ENCODE peak calls at places on chromosomes 1 and 21, in ten cellular contexts. C is psoas muscle; O is fibroblast of lung; W is transverse colon; I is astrocyte; S is heart left ventricle; Q is K562; H is heart right ventricle; Z is CD4-positive, alpha-beta T cell; E is sigmoid colon. F is an unnamed sample.

GRCh38 chr1:243490748-243491686 is 235.2 kb downstream of the SDCCAG8 start:
- DNase-seq in C (no peak), O (peak), W (no peak), I (peak), S (no peak), Q (no peak), H (no peak), Z (no peak), E (peak), F (no peak)

GRCh38 chr1:234111458-234112142 is 207.1 kb downstream of the SLC35F3 start:
- DNase-seq in C (no peak), O (peak), W (no peak), I (peak), S (peak), Q (peak), H (no peak), Z (no peak), E (no peak), F (no peak)

GRCh38 chr1:241608379-241609033 is 31.7 kb downstream of the CHML start:
- DNase-seq in C (no peak), O (peak), W (no peak), I (peak), S (no peak), Q (no peak), H (no peak), Z (no peak), E (no peak), F (no peak)

GRCh38 chr1:244992833-244993232 is 128.5 kb upstream of the HNRNPU start:
- DNase-seq in C (no peak), O (no peak), W (no peak), I (peak), S (no peak), Q (no peak), H (no peak), Z (no peak), E (no peak), F (no peak)

GRCh38 chr1:98046031-98046641 is 125.3 kb upstream of the DPYD start:
- DNase-seq in C (no peak), O (peak), W (no peak), I (peak), S (no peak), Q (no peak), H (no peak), Z (no peak), E (no peak), F (no peak)

GRCh38 chr1:941588-942383 is 17.3 kb downstream of the NOC2L start:
- DNase-seq in C (peak), O (peak), W (peak), I (peak), S (peak), Q (peak), H (peak), Z (no peak), E (peak), F (peak)

GRCh38 chr1:202762019-202762418 is 46.2 kb downstream of the KDM5B start:
- DNase-seq in C (no peak), O (no peak), W (no peak), I (no peak), S (no peak), Q (no peak), H (no peak), Z (no peak), E (no peak), F (no peak)

GRCh38 chr1:63774617-63775417 is 1.0 kb downstream of the ROR1 start:
- DNase-seq in C (peak), O (peak), W (peak), I (peak), S (no peak), Q (no peak), H (peak), Z (no peak), E (peak), F (peak)

GRCh38 chr1:105914403-105914802 is 1142.1 kb upstream of the PRMT6 start:
- DNase-seq in C (no peak), O (no peak), W (no peak), I (no peak), S (no peak), Q (no peak), H (no peak), Z (no peak), E (no peak), F (no peak)

GRCh38 chr1:195428927-195429326 is 1179.3 kb downstream of the KCNT2 start:
- DNase-seq in C (no peak), O (no peak), W (no peak), I (no peak), S (no peak), Q (no peak), H (no peak), Z (no peak), E (no peak), F (no peak)

GRCh38 chr1:5707566-5708178 is 284.6 kb downstream of the NPHP4 start:
- DNase-seq in C (no peak), O (no peak), W (no peak), I (no peak), S (no peak), Q (no peak), H (no peak), Z (no peak), E (peak), F (peak)

GRCh38 chr1:168287237-168287664 is 6.6 kb downstream of the TBX19 start:
- DNase-seq in C (no peak), O (peak), W (no peak), I (peak), S (no peak), Q (peak), H (no peak), Z (no peak), E (no peak), F (no peak)

GRCh38 chr1:181094813-181095212 is 6.3 kb downstream of the IER5 start:
- DNase-seq in C (no peak), O (peak), W (peak), I (peak), S (no peak), Q (no peak), H (peak), Z (no peak), E (peak), F (no peak)

GRCh38 chr1:19665456-19666138 is 922 bp downstream of the HTR6 start:
- DNase-seq in C (no peak), O (no peak), W (no peak), I (no peak), S (no peak), Q (no peak), H (no peak), Z (no peak), E (no peak), F (no peak)

DNA sequence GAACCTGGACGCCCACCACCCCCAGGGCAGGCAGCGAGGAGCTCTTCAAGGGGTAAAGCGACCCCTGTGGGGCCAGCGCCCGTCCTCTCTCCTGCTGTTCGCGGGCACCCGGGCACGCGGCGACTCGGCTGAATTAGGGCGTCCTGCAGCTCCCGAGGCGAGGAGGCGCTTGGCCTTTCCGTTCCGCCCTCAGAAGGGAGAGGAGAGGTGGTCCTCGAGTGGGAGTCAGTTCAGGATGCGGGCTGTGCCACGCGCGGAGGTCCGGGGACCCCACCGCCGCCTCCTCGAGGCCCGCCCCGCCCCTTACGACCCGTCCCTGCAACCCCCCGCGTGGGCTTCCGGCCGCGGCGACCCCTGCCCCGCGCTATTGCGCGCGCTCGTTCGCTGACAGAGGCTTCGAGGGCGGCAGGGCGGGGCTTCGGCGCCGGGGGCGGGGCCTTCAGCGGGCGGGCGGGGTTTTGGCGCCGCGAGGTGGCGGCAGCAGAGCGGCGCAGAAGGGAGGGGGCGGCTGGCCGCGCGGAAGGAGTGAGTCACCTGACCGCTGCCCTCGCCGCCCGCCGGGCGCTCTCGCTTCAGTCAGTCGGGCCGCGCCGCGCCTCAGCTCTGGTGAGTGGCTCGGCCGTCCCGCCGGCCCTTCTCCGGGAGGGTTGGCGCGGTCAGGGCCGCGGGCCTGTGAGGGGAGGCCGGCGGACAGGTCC is at the start of gene BACH1:
- DNase-seq in C (peak), O (peak), W (peak), I (peak), S (peak), Q (peak), H (peak), Z (peak), E (peak), F (peak)
- TF ChIP-seq CTCF in C (peak), O (peak), W (no peak), I (no peak), S (peak), Q (peak), H (peak), Z (peak), E (no peak), F (peak)

DNA sequence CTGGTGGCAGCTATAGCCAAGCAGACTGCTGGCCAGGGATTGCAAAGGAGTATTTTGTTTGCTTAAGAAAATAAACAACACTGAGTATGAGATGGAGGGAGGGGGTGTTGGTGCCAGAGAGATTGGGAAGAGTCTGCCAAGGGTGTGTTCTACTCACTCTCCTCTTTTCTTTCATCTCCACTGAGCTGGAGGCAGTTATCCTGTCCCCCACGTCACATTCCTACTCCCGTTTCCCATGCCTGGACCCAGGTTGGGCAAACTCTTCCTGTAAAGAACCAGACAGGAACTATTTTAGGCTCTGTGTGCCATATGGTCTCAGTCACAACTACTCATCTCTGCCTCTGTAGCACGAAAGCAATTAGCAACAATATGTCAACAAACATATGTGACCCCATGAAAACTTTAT is 1.4 kb upstream of the IL24 start:
- DNase-seq in C (no peak), O (peak), W (no peak), I (no peak), S (no peak), Q (no peak), H (no peak), Z (no peak), E (no peak), F (no peak)
- H3K27ac ChIP-seq in C (no peak), O (peak), W (no peak), I (no peak), S (no peak), Q (no peak), H (no peak), Z (no peak), E (no peak), F (no peak)

DNA sequence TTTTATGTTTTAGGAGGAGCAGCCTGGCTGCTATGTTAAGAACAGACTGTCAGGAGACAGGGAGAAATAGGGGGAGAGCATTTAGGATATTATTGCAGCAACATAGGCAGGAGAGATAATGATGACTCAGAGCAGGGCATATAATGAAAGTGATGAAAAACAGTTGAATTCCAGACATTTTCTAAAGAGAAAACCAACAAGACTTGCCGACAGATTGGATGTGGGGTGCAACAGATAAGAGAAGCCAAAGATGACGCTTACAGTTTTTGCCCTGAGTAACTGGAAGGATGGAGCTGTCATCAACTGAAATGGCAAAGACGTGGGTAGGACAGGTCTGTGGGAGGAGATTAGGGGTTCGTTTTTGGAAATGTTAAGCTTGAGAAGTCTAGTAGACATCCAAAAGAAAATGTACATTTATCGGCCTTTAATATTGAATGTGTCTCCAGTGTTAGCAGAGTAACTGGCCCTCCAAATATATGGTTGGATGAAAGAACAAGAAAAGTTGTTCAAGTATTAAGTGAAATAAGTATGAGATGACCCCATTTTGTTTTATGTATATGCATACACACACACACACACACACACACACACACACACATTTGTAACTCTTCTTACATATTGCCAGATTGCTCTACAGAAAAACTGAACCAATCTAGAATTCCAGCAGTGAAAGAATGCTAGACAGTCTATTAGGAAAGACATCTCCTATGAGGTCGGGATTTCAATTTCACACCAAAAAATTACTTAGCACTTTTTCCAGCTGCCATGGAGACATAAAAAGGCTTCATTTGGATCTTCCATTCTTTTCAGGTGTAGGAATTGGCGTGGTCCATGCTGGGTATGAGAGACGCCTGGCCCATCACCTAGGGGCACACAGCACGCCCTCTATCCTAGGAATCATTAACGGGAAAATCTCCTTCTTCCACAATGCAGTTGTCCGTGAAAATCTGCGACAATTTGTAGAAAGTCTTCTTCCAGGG is 17.2 kb downstream of the DNAJC16 start:
- DNase-seq in C (no peak), O (peak), W (no peak), I (peak), S (no peak), Q (peak), H (no peak), Z (no peak), E (no peak), F (no peak)
- TF ChIP-seq CTCF in C (no peak), O (no peak), W (no peak), I (no peak), S (no peak), Q (no peak), H (no peak), Z (no peak), E (no peak), F (no peak)

DNA sequence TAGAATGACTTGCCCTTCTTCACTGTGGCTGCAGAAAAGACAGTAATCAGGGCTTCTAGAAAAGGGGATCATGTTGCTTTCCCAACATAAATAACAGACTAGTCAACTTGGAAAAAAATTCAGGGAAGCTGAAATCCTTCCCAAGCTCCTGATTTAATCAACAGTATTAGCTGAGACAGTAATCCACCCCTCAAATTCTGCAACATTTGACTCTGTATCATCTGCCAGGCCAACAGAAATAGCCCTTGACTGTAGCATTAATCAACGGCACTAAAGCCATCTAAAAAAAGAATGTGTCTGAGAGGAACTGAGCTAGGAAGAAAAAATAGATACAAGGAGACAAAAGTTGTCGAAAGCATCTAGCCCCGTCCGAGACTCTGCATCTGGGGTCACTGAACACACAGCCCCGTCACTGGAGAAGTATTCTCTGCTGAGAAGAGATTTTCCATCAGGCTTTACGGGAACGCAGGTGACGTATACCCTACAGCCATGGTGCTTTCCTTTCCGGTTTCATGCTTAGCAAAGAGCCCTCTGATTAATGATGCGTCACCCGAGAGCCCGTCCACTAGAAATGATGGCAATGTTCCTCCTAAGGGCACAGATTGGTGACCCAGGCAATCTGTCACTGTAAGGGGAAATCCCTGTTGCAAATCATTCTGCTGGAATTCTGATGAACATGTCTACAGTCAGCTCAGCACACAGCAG is 42.1 kb upstream of the TP53BP2 start:
- DNase-seq in C (peak), O (peak), W (peak), I (peak), S (no peak), Q (no peak), H (peak), Z (no peak), E (no peak), F (peak)
- H3K27ac ChIP-seq in C (peak), O (peak), W (no peak), I (peak), S (peak), Q (no peak), H (peak), Z (no peak), E (no peak), F (peak)

F was measured in tibial artery.